ENCODE peak calls at places on chromosomes 12 and 14, in nine cellular contexts. M is choroid plexus epithelial cell, P is AG09319, V is left lung, B is adrenal gland, J is GM12865, I is activated B cell treated with CpG ODN at 0.5 μM for 24 hours, Q is astrocyte of the cerebellum, C is A549. E is an unnamed sample.

GRCh38 chr12:78392918-78393317 is 471.7 kb upstream of the SYT1 start:
- DNase-seq in J (no peak), B (no peak), C (no peak), I (no peak), P (no peak), Q (peak; percentile 37), M (peak; percentile 73), V (no peak), E (no peak)

GRCh38 chr12:29889737-29890136 is 106.0 kb upstream of the TMTC1 start:
- DNase-seq in V (no peak), P (peak; percentile 14), C (no peak), B (peak; percentile 70), J (peak; percentile 26), M (peak; percentile 72), I (no peak), Q (no peak), E (peak; percentile 44)

GRCh38 chr14:103511022-103511693 is 11.5 kb downstream of the CKB start:
- DNase-seq in B (peak; percentile 12), V (peak; percentile 60), I (no peak), C (no peak), J (no peak), P (no peak), Q (no peak), M (no peak), E (no peak)

GRCh38 chr12:124445121-124445718 is 122.2 kb downstream of the NCOR2 start:
- DNase-seq in P (no peak), J (no peak), I (no peak), B (no peak), C (no peak), V (peak; percentile 65), Q (no peak), M (no peak), E (no peak)

GRCh38 chr12:22672951-22673350 is 48.0 kb downstream of the ETNK1 start:
- DNase-seq in Q (peak; percentile 73), P (peak; percentile 31), B (no peak), V (no peak), J (no peak), C (no peak), M (peak; percentile 73), I (no peak), E (no peak)

GRCh38 chr12:124478985-124479645 is 88.3 kb downstream of the NCOR2 start:
- DNase-seq in M (no peak), P (no peak), B (no peak), C (no peak), V (peak; percentile 51), Q (no peak), I (no peak), J (no peak), E (no peak)

GRCh38 chr12:94618995-94619695 is 31.2 kb downstream of the TMCC3 start:
- DNase-seq in C (no peak), I (no peak), P (no peak), Q (no peak), V (no peak), J (no peak), M (peak; percentile 85), B (no peak), E (peak; percentile 30)

GRCh38 chr12:23585782-23586163 is 363.7 kb downstream of the SOX5 start:
- DNase-seq in I (no peak), M (no peak), V (no peak), B (no peak), C (no peak), P (no peak), Q (no peak), J (no peak), E (no peak)

GRCh38 chr12:32367381-32367780 is 32.0 kb upstream of the FGD4 start:
- DNase-seq in M (no peak), Q (no peak), C (no peak), J (no peak), P (no peak), B (no peak), V (no peak), I (no peak), E (no peak)

GRCh38 chr12:18101043-18101442 is 11.1 kb upstream of the RERGL start:
- DNase-seq in M (no peak), B (no peak), J (peak; percentile 30), C (no peak), I (no peak), P (no peak), V (no peak), Q (no peak), E (no peak)

GRCh38 chr12:56375598-56376434 is 13.2 kb upstream of the APOF start:
- DNase-seq in P (no peak), V (no peak), C (no peak), M (no peak), Q (no peak), I (peak; percentile 46), B (no peak), J (peak; percentile 77), E (no peak)

GRCh38 chr14:56805992-56806737 is 4.1 kb downstream of the OTX2 start:
- DNase-seq in Q (no peak), V (no peak), J (no peak), M (no peak), B (no peak), P (no peak), I (no peak), C (no peak), E (no peak)

DNA sequence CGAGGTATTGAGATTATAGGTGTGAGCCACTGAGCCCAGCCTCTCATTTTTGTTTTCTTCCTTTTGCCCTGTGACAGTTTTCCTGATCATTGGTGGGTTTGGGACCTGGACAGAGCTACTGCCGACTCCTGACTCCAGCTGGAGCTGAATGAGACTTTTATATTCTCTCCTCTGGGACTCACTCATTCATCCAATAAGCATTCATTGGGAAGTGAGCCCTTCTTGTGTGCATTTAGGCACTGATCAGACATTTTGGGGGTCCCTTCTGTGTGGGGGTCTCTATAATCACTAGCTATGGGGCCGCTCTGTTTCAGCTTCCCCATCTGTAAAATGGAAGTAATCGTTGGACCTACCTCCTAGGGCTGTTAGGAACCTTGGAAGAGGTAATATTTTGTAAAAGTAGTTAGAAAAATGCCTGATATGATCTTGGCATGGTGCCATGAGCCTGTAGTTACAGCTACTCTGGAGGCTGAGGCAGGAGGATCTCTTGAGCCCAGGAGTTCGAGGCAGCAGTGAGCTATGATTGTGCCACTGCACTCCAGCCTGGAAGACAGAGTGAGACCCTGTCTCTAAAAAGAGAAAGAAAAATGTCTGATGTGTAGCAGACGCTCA is 7.2 kb downstream of the SH2B3 start:
- DNase-seq in J (no peak), I (no peak), B (no peak), Q (no peak), P (no peak), M (peak; percentile 50), V (no peak), C (no peak), E (no peak)
- TF ChIP-seq CTCF in J (no peak), I (no peak), B (no peak), Q (no peak), P (no peak), M (no peak), V (no peak), C (no peak), E (no peak)

GRCh38 chr12:92927436-92928116 is 1.5 kb downstream of the EEA1 start:
- DNase-seq in I (no peak), M (peak; percentile 75), P (peak; percentile 10), Q (no peak), C (peak; percentile 46), J (peak; percentile 59), V (no peak), B (no peak), E (no peak)

GRCh38 chr12:92926549-92926948 is 2.5 kb downstream of the EEA1 start:
- DNase-seq in M (no peak), Q (no peak), I (no peak), P (no peak), C (no peak), V (no peak), J (no peak), B (no peak), E (no peak)

GRCh38 chr12:92928962-92929915 is at the start of gene EEA1:
- DNase-seq in J (peak; percentile 99), P (peak; percentile 92), C (peak; percentile 88), V (peak; percentile 99), B (peak; percentile 98), Q (peak; percentile 79), I (peak; percentile 91), M (peak; percentile 97), E (peak; percentile 98)

GRCh38 chr12:92928431-92928961 is 599 bp downstream of the EEA1 start:
- DNase-seq in J (peak; percentile 49), B (peak; percentile 42), I (peak; percentile 56), V (no peak), M (peak; percentile 26), C (peak; percentile 13), P (peak; percentile 7), Q (no peak), E (peak; percentile 78)

DNA sequence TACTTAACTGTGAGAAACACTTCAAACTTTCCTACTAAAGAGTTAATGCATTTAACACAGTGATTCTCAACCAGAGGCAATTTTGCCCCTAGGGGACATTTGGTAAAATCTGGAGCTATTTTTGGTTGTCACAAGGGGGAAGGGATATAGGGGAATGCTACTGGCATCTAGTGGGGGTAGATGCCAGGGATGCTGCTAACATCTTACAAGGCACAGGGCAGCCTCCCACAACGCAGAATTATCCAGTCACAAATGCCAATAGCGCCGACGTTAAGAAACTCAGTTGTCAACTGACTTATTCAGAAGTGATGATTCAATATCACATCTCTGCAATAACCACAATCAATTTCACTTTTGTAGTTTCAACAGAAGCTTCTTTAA is 2.0 kb downstream of the EEA1 start:
- DNase-seq in M (peak; percentile 43), Q (no peak), C (no peak), J (peak; percentile 68), B (peak; percentile 23), P (peak; percentile 1), V (no peak), I (no peak), E (peak; percentile 79)
- TF ChIP-seq CTCF in M (peak; percentile 37), Q (peak; percentile 28), C (peak; percentile 35), J (no peak), B (peak; percentile 10), P (peak; percentile 11), V (no peak), I (no peak), E (peak; percentile 25)

DNA sequence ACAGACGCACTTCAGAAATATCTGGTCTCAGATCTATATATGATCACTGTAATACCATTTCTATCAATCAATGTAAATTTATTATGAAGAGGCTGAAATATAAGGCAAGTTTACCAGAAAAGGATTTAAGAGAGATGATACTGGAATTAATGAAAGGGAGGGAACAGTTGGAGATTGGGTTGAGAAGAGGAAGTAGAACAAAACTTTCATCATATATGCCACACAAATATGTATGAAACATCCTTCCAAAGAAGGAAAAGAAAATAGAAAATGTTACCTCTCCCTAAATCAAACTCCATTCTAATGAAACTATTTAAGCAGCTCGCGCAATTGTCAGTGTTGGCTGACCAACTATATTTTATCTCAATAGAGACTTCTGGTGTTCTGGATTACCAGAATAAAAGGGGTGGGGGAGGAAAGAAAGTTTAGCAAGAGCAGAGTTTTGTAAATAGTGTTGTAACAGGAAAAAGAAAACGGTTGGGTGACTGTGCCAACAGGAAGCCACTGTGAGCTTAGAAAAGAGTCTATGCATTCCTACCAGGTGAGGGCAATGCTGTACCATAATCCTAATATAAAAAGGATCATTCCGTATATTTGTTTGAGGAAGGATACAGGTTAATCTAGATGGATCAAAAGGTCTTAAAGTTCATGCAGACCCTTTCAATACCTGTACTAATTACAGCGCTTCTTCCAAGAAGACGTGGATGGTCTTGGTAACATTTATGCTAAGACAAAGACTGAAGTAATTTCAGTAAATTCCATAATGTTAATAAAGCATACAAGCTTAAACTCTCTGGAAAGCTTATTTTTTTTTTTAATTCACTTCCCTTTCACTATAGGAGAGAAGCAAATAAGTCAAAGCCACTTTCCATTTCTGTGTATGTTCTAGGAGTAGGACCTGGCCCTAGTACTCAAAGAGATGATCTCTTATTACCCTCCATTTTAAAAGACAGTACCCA is 14.5 kb upstream of the LLPH start:
- DNase-seq in P (peak; percentile 46), V (no peak), M (peak; percentile 91), C (peak; percentile 37), I (no peak), B (peak; percentile 71), Q (peak; percentile 43), J (peak; percentile 17), E (peak; percentile 8)
- TF ChIP-seq CTCF in P (peak; percentile 44), V (peak; percentile 45), M (peak; percentile 74), C (peak; percentile 66), I (no peak), B (peak; percentile 66), Q (peak; percentile 55), J (no peak), E (peak; percentile 17)

GRCh38 chr12:47397664-47398281 is 308.1 kb downstream of the RPAP3 start:
- DNase-seq in P (peak; percentile 48), V (no peak), B (peak; percentile 23), I (no peak), J (peak; percentile 47), M (peak; percentile 89), C (peak; percentile 51), Q (peak; percentile 41), E (peak; percentile 63)
- TF ChIP-seq CTCF in P (peak; percentile 52), V (peak; percentile 34), B (peak; percentile 43), I (no peak), J (no peak), M (peak; percentile 82), C (peak; percentile 55), Q (peak; percentile 60), E (peak; percentile 80)